ENCODE peak calls at places on chromosomes 3 and 15, in ten cellular contexts. Q is T-helper 1 cell; K is kidney tubule cell; B is activated naive CD4-positive, alpha-beta T cell; U is substantia nigra; V is stimulated activated CD4-positive, alpha-beta T cell treated with anti-CD3 and anti-CD28 coated beads, Interleukin-2, amount 100 ng/mL, for 48 hours; M is stromal cell of bone marrow; C is fibroblast of the aortic adventitia; P is tibial nerve; J is hypothalamus. R is an unnamed sample.

GRCh38 chr3:22443834-22444233 is 692.8 kb upstream of the ZNF385D start:
- DNase-seq in M (no peak), P (no peak), V (no peak), J (no peak), K (no peak), U (no peak), B (no peak), Q (no peak), C (no peak), R (no peak)

GRCh38 chr15:42581272-42581730 is 5.9 kb downstream of the STARD9 start:
- DNase-seq in Q (peak), U (peak), B (peak), C (peak), J (peak), M (peak), K (peak), P (peak), V (peak), R (peak)

GRCh38 chr3:42402394-42403100 is 7.9 kb downstream of the LYZL4 start:
- DNase-seq in Q (no peak), U (no peak), P (no peak), V (no peak), C (no peak), M (no peak), K (no peak), B (no peak), J (no peak), R (no peak)

GRCh38 chr15:72766780-72767179 is 16.8 kb downstream of the ADPGK start:
- DNase-seq in U (no peak), C (no peak), J (no peak), P (no peak), B (no peak), V (no peak), K (no peak), Q (no peak), M (no peak), R (no peak)

GRCh38 chr3:61634678-61635077 is 73.3 kb downstream of the PTPRG start:
- DNase-seq in K (no peak), B (no peak), Q (no peak), C (peak), M (no peak), V (no peak), P (no peak), U (no peak), J (no peak), R (no peak)

GRCh38 chr3:49013738-49014660 is 4.4 kb downstream of the DALRD3 start:
- DNase-seq in V (peak), Q (peak), M (no peak), J (no peak), P (no peak), U (no peak), C (no peak), K (peak), B (peak), R (no peak)

GRCh38 chr15:89416339-89417183 is 79.8 kb downstream of the RHCG start:
- DNase-seq in J (no peak), B (peak), P (peak), K (peak), V (peak), Q (peak), U (peak), C (peak), M (peak), R (no peak)

GRCh38 chr3:41169038-41169437 is 30.3 kb upstream of the CTNNB1 start:
- DNase-seq in C (peak), U (no peak), B (no peak), K (no peak), V (no peak), J (no peak), M (no peak), Q (no peak), P (no peak), R (no peak)

GRCh38 chr15:61051570-61052031 is 177.5 kb downstream of the RORA start:
- DNase-seq in C (peak), U (no peak), V (no peak), Q (no peak), B (no peak), M (peak), P (peak), J (no peak), K (peak), R (peak)

GRCh38 chr3:87053548-87053947 is 62.6 kb upstream of the VGLL3 start:
- DNase-seq in B (no peak), Q (no peak), C (no peak), U (no peak), M (peak), V (no peak), J (no peak), K (no peak), P (no peak), R (no peak)

GRCh38 chr3:184732133-184732532 is 20.3 kb upstream of the MAGEF1 start:
- DNase-seq in V (no peak), C (no peak), B (no peak), P (no peak), U (no peak), Q (no peak), K (no peak), J (no peak), M (no peak), R (no peak)

R was measured in dorsolateral prefrontal cortex.